ENCODE peak calls at places on chromosomes 3 and 15, in seven cellular contexts. C is body of pancreas, F is neural progenitor cell, J is neuronal stem cell, Y is heart right ventricle, U is sigmoid colon, R is SJCRH30. V is an unnamed sample.

GRCh38 chr3:158508481-158508880 is 62.5 kb upstream of the MLF1 start:
- DNase-seq in C (no peak), F (no peak), J (no peak), Y (no peak), U (no peak), R (no peak), V (no peak)

GRCh38 chr3:107598926-107599754 is 76.4 kb downstream of the BBX start:
- DNase-seq in C (peak; percentile 32), F (peak; percentile 44), J (no peak), Y (peak; percentile 23), U (peak; percentile 70), R (peak; percentile 38), V (peak; percentile 79)

GRCh38 chr15:100869151-100869999 is 10.3 kb upstream of the ALDH1A3 start:
- DNase-seq in C (no peak), F (peak; percentile 37), J (no peak), Y (no peak), U (no peak), R (peak; percentile 49), V (peak; percentile 91)

GRCh38 chr15:36960947-36961227 is 139.5 kb downstream of the MEIS2 start:
- DNase-seq in C (no peak), F (no peak), J (no peak), Y (no peak), U (no peak), R (no peak), V (no peak)

GRCh38 chr3:104360038-104360437 is 1006.7 kb upstream of the ALCAM start:
- DNase-seq in C (no peak), F (no peak), J (no peak), Y (no peak), U (no peak), R (no peak), V (no peak)

GRCh38 chr3:117408811-117409210 is 699.2 kb downstream of the TUSC7 start:
- DNase-seq in C (no peak), F (no peak), J (no peak), Y (no peak), U (no peak), R (no peak), V (no peak)

GRCh38 chr15:63043391-63044076 is 987 bp downstream of the TPM1 start:
- DNase-seq in C (no peak), F (peak; percentile 40), J (no peak), Y (peak; percentile 42), U (peak; percentile 84), R (peak; percentile 25), V (peak; percentile 67)

GRCh38 chr3:117217355-117217754 is 507.8 kb downstream of the TUSC7 start:
- DNase-seq in C (no peak), F (no peak), J (no peak), Y (no peak), U (no peak), R (no peak), V (no peak)

GRCh38 chr3:99128740-99129505 is 227.4 kb upstream of the DCBLD2 start:
- DNase-seq in C (no peak), F (no peak), J (no peak), Y (no peak), U (no peak), R (no peak), V (no peak)

GRCh38 chr15:70493787-70494514 is 269.4 kb downstream of the UACA start:
- DNase-seq in C (no peak), F (no peak), J (no peak), Y (no peak), U (no peak), R (peak; percentile 78), V (no peak)

GRCh38 chr15:31328999-31329639 is 2.5 kb downstream of the KLF13 start:
- DNase-seq in C (peak; percentile 58), F (peak; percentile 58), J (no peak), Y (no peak), U (peak; percentile 74), R (no peak), V (peak; percentile 82)

GRCh38 chr15:26889298-26889898 is 22.5 kb downstream of the GABRA5 start:
- DNase-seq in C (peak; percentile 63), F (peak; percentile 74), J (peak; percentile 77), Y (no peak), U (no peak), R (no peak), V (peak; percentile 80)

GRCh38 chr3:136949708-136950107 is 8.1 kb upstream of the IL20RB start:
- DNase-seq in C (no peak), F (no peak), J (no peak), Y (no peak), U (no peak), R (no peak), V (no peak)

GRCh38 chr3:9934235-9934621 is 594 bp downstream of the CRELD1 start:
- DNase-seq in C (peak; percentile 29), F (peak; percentile 50), J (no peak), Y (no peak), U (no peak), R (peak; percentile 37), V (no peak)

GRCh38 chr15:94526071-94526689 is 294.8 kb downstream of the MCTP2 start:
- DNase-seq in C (no peak), F (peak; percentile 40), J (no peak), Y (no peak), U (no peak), R (no peak), V (peak; percentile 72)

DNA sequence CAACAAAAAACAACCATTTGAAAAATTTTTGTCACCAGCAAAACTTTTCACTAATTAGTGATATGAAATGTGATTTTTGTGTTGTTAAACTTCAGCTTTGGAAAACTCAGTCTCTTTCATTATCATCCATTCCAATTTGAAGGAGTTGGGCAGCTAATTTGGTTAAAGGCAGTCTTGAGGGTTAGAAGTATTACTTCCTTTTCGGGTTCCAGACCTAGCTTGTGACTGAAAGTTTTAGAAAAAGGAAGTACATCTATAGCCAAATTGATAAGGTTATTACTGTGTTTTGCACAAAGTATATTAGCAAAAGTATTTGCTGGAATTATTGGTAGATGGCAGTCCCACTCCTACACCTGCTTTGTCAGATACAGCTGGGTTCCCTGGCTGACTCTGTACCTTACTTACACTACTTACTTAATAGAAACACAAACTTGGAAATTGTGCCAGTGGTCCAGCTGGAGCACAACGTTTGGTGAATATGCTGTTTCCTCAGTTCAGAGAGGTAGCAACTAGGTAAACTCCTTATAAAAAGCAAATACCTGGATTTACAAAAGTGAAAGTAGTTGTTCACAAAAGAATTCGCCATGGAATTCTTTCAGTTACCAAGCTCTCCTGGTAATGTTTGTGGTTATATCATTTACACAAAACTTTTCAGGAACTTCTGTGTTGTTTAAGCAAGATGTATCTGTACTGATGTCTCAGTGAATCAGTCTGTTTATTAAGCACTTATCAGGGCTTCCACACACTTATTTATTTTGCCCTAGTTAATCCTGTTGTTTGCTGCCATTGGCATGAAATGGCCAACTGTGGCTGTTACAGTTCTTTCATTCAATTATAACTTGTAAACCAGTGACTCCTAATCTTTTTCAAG is 31.6 kb downstream of the TIPARP start:
- DNase-seq in C (peak; percentile 43), F (no peak), J (no peak), Y (no peak), U (no peak), R (no peak), V (no peak)
- H3K27ac ChIP-seq in C (peak overlapping the region; percentile 2), F (no peak overlapping the region), J (no peak overlapping the region), Y (no peak overlapping the region), U (no peak overlapping the region), R (no peak overlapping the region), V (no peak overlapping the region)

DNA sequence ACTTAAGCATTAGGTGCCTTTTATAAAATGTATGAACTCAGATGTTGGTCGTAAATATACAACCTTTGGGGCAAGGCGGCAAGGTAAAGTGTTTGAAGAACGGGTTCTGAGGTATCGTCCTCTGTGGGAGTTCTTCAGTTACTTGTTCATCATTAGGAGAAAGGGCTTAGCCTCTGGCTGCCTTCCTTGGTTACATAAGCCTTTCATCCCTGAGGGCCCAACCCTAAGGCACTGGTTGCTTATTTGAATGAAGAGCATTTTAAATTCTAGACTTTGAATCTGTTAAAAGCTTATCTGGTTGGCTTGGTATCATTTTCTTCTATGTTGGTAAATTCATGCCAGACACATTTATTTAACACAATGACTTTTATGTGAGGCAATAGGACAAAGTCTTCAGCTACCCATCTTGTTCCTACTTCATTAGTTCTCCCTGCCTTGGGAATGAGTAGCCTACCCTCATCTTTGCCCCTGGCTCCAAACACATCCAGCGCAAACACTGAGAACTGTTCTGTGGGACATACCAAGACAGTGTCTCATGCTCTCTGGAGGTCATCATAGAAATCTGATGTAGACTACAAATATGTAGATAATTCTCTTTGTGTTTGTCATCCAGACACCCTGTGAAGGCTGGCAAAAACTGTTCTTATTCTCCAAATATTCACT is 12.4 kb upstream of the CCDC80 start:
- DNase-seq in C (no peak), F (no peak), J (no peak), Y (no peak), U (peak; percentile 68), R (no peak), V (no peak)
- H3K4me1 ChIP-seq in C (no peaks in the 10 kb centered on the region), F (no peaks in the 10 kb centered on the region), J (no peaks in the 10 kb centered on the region), Y (peaks cover 26% of the 10 kb centered on the region), U (peaks cover 26% of the 10 kb centered on the region), R (peaks cover 7% of the 10 kb centered on the region), V (no peaks in the 10 kb centered on the region)

GRCh38 chr3:32843504-32844321 is 25.9 kb downstream of the TRIM71 start:
- DNase-seq in C (no peak), F (peak; percentile 96), J (peak; percentile 89), Y (no peak), U (no peak), R (no peak), V (peak; percentile 91)

GRCh38 chr3:32842987-32843386 is 25.2 kb downstream of the TRIM71 start:
- DNase-seq in C (no peak), F (peak; percentile 51), J (no peak), Y (no peak), U (no peak), R (no peak), V (peak; percentile 70)

GRCh38 chr3:32842531-32842931 is 24.7 kb downstream of the TRIM71 start:
- DNase-seq in C (no peak), F (no peak), J (no peak), Y (no peak), U (no peak), R (no peak), V (no peak)

GRCh38 chr3:32844914-32845313 is 27.1 kb downstream of the TRIM71 start:
- DNase-seq in C (no peak), F (no peak), J (no peak), Y (no peak), U (no peak), R (no peak), V (no peak)

DNA sequence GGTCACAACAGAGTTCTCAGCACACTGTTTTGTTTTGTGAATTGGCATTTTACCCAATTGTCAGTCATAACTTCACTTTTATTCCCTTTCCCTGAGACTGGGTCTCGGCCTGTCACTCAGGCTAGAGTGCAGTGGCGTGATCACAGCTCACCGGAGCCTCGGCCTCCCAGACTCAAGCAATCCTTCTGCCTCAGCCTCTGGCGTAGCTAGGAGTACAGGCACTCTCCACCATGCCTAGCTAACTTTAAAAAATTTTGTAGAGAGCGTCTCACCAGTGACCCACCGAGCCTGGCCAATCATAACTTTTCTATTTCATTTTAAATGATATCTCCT is 26.5 kb downstream of the TRIM71 start:
- DNase-seq in C (no peak), F (peak; percentile 73), J (no peak), Y (no peak), U (no peak), R (no peak), V (no peak)
- H3K9me3 ChIP-seq in C (no peaks in the 10 kb centered on the region), F (no peaks in the 10 kb centered on the region), J (no peaks in the 10 kb centered on the region), Y (no peaks in the 10 kb centered on the region), U (no peaks in the 10 kb centered on the region), R (no peaks in the 10 kb centered on the region), V (no peaks in the 10 kb centered on the region)

GRCh38 chr3:39219702-39220101 is 27.3 kb upstream of the XIRP1 start:
- DNase-seq in C (no peak), F (no peak), J (no peak), Y (no peak), U (no peak), R (no peak), V (no peak)
- H3K27ac ChIP-seq in C (no peak overlapping the region), F (no peak overlapping the region), J (no peak overlapping the region), Y (no peak overlapping the region), U (no peak overlapping the region), R (no peak overlapping the region), V (no peak overlapping the region)

V was measured in endodermal cell.